ENCODE peak calls at places on chromosomes 13 and 19, in four cellular contexts. A is CD8-positive, alpha-beta T cell; G is GM06990; U is mucosa of descending colon. R is an unnamed sample.

GRCh38 chr19:2032296-2032941 is 16.9 kb upstream of the BTBD2 start:
- DNase-seq in A (no peak), G (no peak), U (peak; percentile 95), R (no peak)

GRCh38 chr13:113552786-113553540 is 31.6 kb upstream of the TFDP1 start:
- DNase-seq in G (no peak), A (no peak), U (no peak), R (no peak)

GRCh38 chr13:20882206-20882605 is 20.3 kb downstream of the XPO4 start:
- DNase-seq in A (no peak), U (no peak), G (no peak), R (no peak)

GRCh38 chr19:45152504-45153338 is 8.1 kb downstream of the NKPD1 start:
- DNase-seq in A (peak; percentile 14), G (peak; percentile 64), U (peak; percentile 56), R (peak; percentile 36)

GRCh38 chr13:63481334-63481733 is 2065.7 kb upstream of the PCDH20 start:
- DNase-seq in A (no peak), G (no peak), U (no peak), R (no peak)

GRCh38 chr19:17881701-17882100 is 10.0 kb downstream of the SLC5A5 start:
- DNase-seq in U (no peak), A (no peak), G (no peak), R (no peak)

GRCh38 chr19:37986048-37986750 is 79.2 kb downstream of the SIPA1L3 start:
- DNase-seq in G (peak; percentile 56), A (no peak), U (no peak), R (no peak)

GRCh38 chr13:42271337-42272114 is 426 bp upstream of the AKAP11 start:
- DNase-seq in A (peak; percentile 86), G (peak; percentile 100), U (peak; percentile 92), R (peak; percentile 85)

GRCh38 chr13:104769520-104769919 is 1703.3 kb upstream of the SLC10A2 start:
- DNase-seq in A (no peak), U (no peak), G (no peak), R (no peak)

GRCh38 chr19:3573858-3574637 is 1.3 kb downstream of the HMG20B start:
- DNase-seq in G (peak; percentile 89), A (peak; percentile 67), U (peak; percentile 98), R (peak; percentile 63)

GRCh38 chr13:42524487-42525034 is 49.4 kb upstream of the TNFSF11 start:
- DNase-seq in U (no peak), A (no peak), G (peak; percentile 24), R (no peak)

GRCh38 chr13:113152894-113153809 is 5.3 kb upstream of the PROZ start:
- DNase-seq in G (peak; percentile 35), U (peak; percentile 56), A (no peak), R (peak; percentile 41)

GRCh38 chr19:38665950-38666661 is 18.7 kb downstream of the ACTN4 start:
- DNase-seq in A (no peak), U (peak; percentile 59), G (no peak), R (no peak)

GRCh38 chr19:38132781-38133180 is 91.2 kb downstream of the DPF1 start:
- DNase-seq in G (no peak), A (no peak), U (no peak), R (no peak)

GRCh38 chr13:50387124-50387581 is 371.9 kb downstream of the KCNRG start:
- DNase-seq in A (no peak), G (no peak), U (peak; percentile 53), R (peak; percentile 28)

GRCh38 chr19:5343848-5344247 is 3.2 kb upstream of the PTPRS start:
- DNase-seq in G (no peak), U (no peak), A (no peak), R (no peak)

GRCh38 chr13:71799320-71799719 is 67.7 kb downstream of the DACH1 start:
- DNase-seq in G (no peak), A (no peak), U (peak; percentile 28), R (no peak)

GRCh38 chr19:37983916-37984315 is 76.9 kb downstream of the SIPA1L3 start:
- DNase-seq in G (no peak), A (no peak), U (no peak), R (no peak)

GRCh38 chr13:113029487-113030258 is 60.7 kb downstream of the MCF2L start:
- DNase-seq in A (no peak), U (peak; percentile 65), G (peak; percentile 38), R (peak; percentile 49)

GRCh38 chr13:98343461-98343860 is 166.4 kb upstream of the RNF113B start:
- DNase-seq in U (no peak), A (no peak), G (no peak), R (no peak)

GRCh38 chr13:49517461-49517860 is 21.7 kb downstream of the PHF11 start:
- DNase-seq in A (no peak), G (no peak), U (no peak), R (no peak)

GRCh38 chr13:80716610-80717081 is 375.7 kb upstream of the SPRY2 start:
- DNase-seq in U (peak; percentile 31), G (no peak), A (no peak), R (no peak)

GRCh38 chr13:104961246-104961645 is 1574.2 kb downstream of the EFNB2 start:
- DNase-seq in G (no peak), U (no peak), A (no peak), R (no peak)

GRCh38 chr13:36432106-36432544 is at the start of gene CCNA1:
- DNase-seq in G (peak; percentile 51), U (no peak), A (no peak), R (peak; percentile 23)

GRCh38 chr13:113935081-113935511 is 38.8 kb downstream of the C13orf46 start:
- DNase-seq in A (no peak), U (no peak), G (no peak), R (no peak)

GRCh38 chr19:28012361-28012760 is 1200.6 kb downstream of the UQCRFS1 start:
- DNase-seq in G (no peak), U (no peak), A (no peak), R (no peak)

GRCh38 chr19:55333870-55334269 is 5.8 kb upstream of the KMT5C start:
- DNase-seq in U (peak; percentile 82), G (no peak), A (no peak), R (no peak)

GRCh38 chr13:98493035-98493401 is 83.9 kb downstream of the STK24 start:
- DNase-seq in A (no peak), G (no peak), U (no peak), R (no peak)

GRCh38 chr13:32535140-32535539 is 3.5 kb downstream of the N4BP2L2 start:
- DNase-seq in U (no peak), G (no peak), A (no peak), R (no peak)

GRCh38 chr19:42216653-42217521 is 590 bp downstream of the DEDD2 start:
- DNase-seq in A (no peak), U (peak; percentile 53), G (peak; percentile 59), R (no peak)

GRCh38 chr13:73210218-73210883 is 151.5 kb downstream of the KLF5 start:
- DNase-seq in U (no peak), A (no peak), G (no peak), R (no peak)

GRCh38 chr19:43667524-43668405 is 2.2 kb downstream of the PLAUR start:
- DNase-seq in G (no peak), U (peak; percentile 55), A (no peak), R (no peak)

GRCh38 chr13:111204438-111205177 is 89.5 kb downstream of the ARHGEF7 start:
- DNase-seq in A (no peak), U (no peak), G (no peak), R (no peak)

GRCh38 chr19:2142173-2142829 is 9.1 kb downstream of the AP3D1 start:
- DNase-seq in U (no peak), G (no peak), A (no peak), R (no peak)

GRCh38 chr19:36182612-36183454 is 30.6 kb upstream of the COX7A1 start:
- DNase-seq in G (no peak), U (no peak), A (no peak), R (no peak)

GRCh38 chr13:97852181-97852874 is 101.1 kb upstream of the IPO5 start:
- DNase-seq in A (no peak), U (no peak), G (no peak), R (no peak)

GRCh38 chr19:1265611-1266115 is 3.5 kb upstream of the CIRBP start:
- DNase-seq in G (peak; percentile 69), U (peak; percentile 57), A (no peak), R (peak; percentile 64)

GRCh38 chr13:83499286-83499685 is 383.0 kb downstream of the SLITRK1 start:
- DNase-seq in G (no peak), A (no peak), U (no peak), R (no peak)

GRCh38 chr13:36883829-36884228 is 36.2 kb downstream of the SMAD9 start:
- DNase-seq in U (no peak), G (no peak), A (no peak), R (no peak)

GRCh38 chr19:45103200-45103624 is 10.2 kb downstream of the PPP1R37 start:
- DNase-seq in G (no peak), A (no peak), U (no peak), R (no peak)

GRCh38 chr19:32345261-32346207 is at the start of gene ZNF507:
- DNase-seq in G (peak; percentile 88), A (peak; percentile 58), U (peak; percentile 89), R (peak; percentile 84)
- TF ChIP-seq CTCF in G (no peak), A (no peak), U (no peak), R (no peak)

DNA sequence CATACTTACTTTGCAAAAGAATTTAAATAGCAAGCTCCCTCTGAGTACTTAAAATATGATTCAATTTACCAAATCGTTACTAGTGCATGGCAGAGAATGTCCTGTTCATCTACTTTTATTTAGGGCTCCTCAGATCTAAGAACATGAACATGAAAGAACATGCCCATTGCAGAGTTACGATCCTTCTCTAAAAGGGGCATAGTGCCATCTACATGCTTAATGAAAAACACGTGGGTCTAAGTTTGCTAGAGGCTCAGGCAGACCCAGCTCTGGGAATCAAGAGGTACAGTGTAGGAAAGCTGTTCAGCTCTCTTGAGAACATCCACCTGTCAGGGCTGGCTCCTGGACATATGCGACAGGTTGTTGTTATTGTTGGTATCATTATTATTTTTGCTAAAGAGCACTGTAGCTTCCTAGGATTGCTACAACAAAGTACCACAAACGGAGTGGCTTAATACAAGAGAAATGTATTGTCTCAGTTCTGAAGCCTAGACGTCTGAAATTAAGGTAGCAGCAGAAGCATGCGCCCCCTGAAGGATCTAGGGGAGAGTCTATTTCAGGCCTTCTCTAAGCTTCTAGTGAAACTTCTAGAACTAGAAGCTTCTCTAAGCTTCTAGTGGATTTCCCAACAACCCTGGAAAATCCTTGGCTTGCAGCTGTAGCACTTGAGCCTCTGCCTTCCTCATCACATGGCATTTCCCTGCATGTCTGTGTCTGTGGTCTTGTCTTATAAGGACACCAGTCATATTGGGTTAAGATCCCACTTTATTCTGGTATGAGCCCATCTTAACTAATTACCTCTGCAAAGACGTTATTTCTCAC is 133.9 kb downstream of the DCT start:
- DNase-seq in A (no peak), U (no peak), G (no peak), R (no peak)
- TF ChIP-seq CTCF in A (peak; percentile 34), U (no peak), G (peak; percentile 33), R (no peak)

DNA sequence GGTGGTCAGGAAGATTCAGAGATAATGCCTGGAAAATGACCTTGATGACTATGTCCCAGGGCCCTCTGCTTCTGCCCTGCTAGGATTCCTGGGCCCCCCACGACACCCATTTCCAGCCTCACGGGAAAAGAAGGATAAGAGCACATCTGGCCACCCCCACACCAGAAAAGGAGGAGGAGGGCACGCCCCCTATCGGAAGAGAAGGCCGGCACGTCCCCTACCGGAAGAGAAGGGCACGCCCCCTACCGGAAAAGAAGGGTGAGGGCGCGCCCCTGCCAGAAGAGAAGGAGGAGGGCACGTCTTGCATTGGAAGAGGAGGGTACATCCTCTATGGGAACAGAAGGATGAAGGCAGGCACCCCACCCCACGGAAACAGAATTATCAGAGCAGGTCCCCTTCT is 84.3 kb downstream of the IER2 start:
- DNase-seq in U (peak; percentile 88), A (peak; percentile 23), G (peak; percentile 43), R (peak; percentile 27)
- TF ChIP-seq CTCF in U (peak; percentile 62), A (peak; percentile 91), G (peak; percentile 92), R (no peak)

GRCh38 chr19:48255376-48256303 is at the start of gene CARD8:
- DNase-seq in G (peak; percentile 85), U (peak; percentile 88), A (peak; percentile 58), R (peak; percentile 73)
- TF ChIP-seq CTCF in G (no peak), U (no peak), A (no peak), R (no peak)